ENCODE peak calls at places on chromosomes 11 and 22, in seven cellular contexts. G is A549, N is HT1080, R is GM10248, W is NCI-H774, U is fibroblast of mammary gland, S is cardiac muscle cell. M is an unnamed sample.
A peak's percentile ranks its signal among the peaks of the same experiment; 100 is the strongest.

GRCh38 chr11:94504689-94505293 is 7.5 kb upstream of the C11orf97 start:
- DNase-seq in G (peak; percentile 42), N (peak; percentile 36), R (peak; percentile 52), W (peak; percentile 39), U (peak; percentile 70), S (peak; percentile 69), M (no peak)

GRCh38 chr11:2316169-2316962 is 14.6 kb downstream of the TSPAN32 start:
- DNase-seq in G (no peak), N (no peak), R (no peak), W (no peak), U (no peak), S (no peak), M (no peak)

GRCh38 chr11:86440305-86440716 is 65.6 kb downstream of the CCDC81 start:
- DNase-seq in G (no peak), N (no peak), R (no peak), W (no peak), U (peak; percentile 92), S (peak; percentile 93), M (no peak)

GRCh38 chr11:116535954-116536353 is 236.8 kb downstream of the BUD13 start:
- DNase-seq in G (no peak), N (no peak), R (no peak), W (no peak), U (no peak), S (no peak), M (no peak)

GRCh38 chr22:47811971-47812370 is 1049.5 kb downstream of the TBC1D22A start:
- DNase-seq in G (no peak), N (no peak), R (no peak), W (no peak), U (no peak), S (no peak), M (no peak)

GRCh38 chr22:48885271-48885918 is 942.3 kb downstream of the BRD1 start:
- DNase-seq in G (no peak), N (no peak), R (no peak), W (no peak), U (no peak), S (no peak), M (peak; percentile 41)

GRCh38 chr11:130710442-130711101 is 205.7 kb downstream of the SNX19 start:
- DNase-seq in G (no peak), N (no peak), R (no peak), W (no peak), U (peak; percentile 16), S (no peak), M (no peak)

GRCh38 chr11:12279672-12280108 is 97.7 kb upstream of the PARVA start:
- DNase-seq in G (no peak), N (no peak), R (no peak), W (no peak), U (no peak), S (no peak), M (no peak)